ENCODE peak calls at places on chromosome 11, in seven cellular contexts. M is CD8-positive, alpha-beta T cell; T is tibial artery; O is SJSA1; D is body of pancreas; F is fibroblast of lung; J is dorsolateral prefrontal cortex. S is an unnamed sample.

GRCh38 chr11:20207781-20208621 is 47.7 kb upstream of the DBX1 start:
- DNase-seq in M (no peak), F (peak), O (no peak), T (no peak), D (no peak), J (no peak), S (no peak)

GRCh38 chr11:34825670-34826383 is 90.4 kb downstream of the APIP start:
- DNase-seq in J (peak), D (peak), T (no peak), O (no peak), F (no peak), M (no peak), S (no peak)

GRCh38 chr11:75132080-75132479 is 18.8 kb upstream of the SLCO2B1 start:
- DNase-seq in T (no peak), J (no peak), O (no peak), F (no peak), M (no peak), D (no peak), S (no peak)

GRCh38 chr11:17554487-17554886 is 7.4 kb downstream of the OTOG start:
- DNase-seq in F (no peak), J (no peak), O (no peak), T (peak), D (no peak), M (no peak), S (no peak)

GRCh38 chr11:84865257-84865656 is 761.9 kb downstream of the DLG2 start:
- DNase-seq in D (no peak), F (no peak), J (no peak), O (peak), T (no peak), M (no peak), S (no peak)

GRCh38 chr11:35791088-35791958 is 128.7 kb downstream of the TRIM44 start:
- DNase-seq in D (no peak), J (no peak), T (no peak), M (no peak), F (peak), O (no peak), S (no peak)

GRCh38 chr11:10459029-10459970 is 4.2 kb downstream of the AMPD3 start:
- DNase-seq in T (no peak), J (no peak), O (no peak), D (peak), F (no peak), M (peak), S (no peak)

GRCh38 chr11:69274531-69275016 is 19.4 kb upstream of the MYEOV start:
- DNase-seq in D (peak), T (no peak), M (no peak), O (no peak), F (no peak), J (no peak), S (no peak)

GRCh38 chr11:63839508-63840355 is 822 bp downstream of the MARK2 start:
- DNase-seq in T (no peak), O (peak), M (no peak), D (peak), F (no peak), J (no peak), S (no peak)

GRCh38 chr11:119660166-119660720 is 68.8 kb downstream of the NECTIN1 start:
- DNase-seq in O (no peak), J (no peak), T (no peak), D (no peak), F (no peak), M (no peak), S (no peak)

GRCh38 chr11:70399681-70400112 is 1.4 kb downstream of the CTTN start:
- DNase-seq in J (no peak), T (peak), D (peak), O (peak), M (no peak), F (peak), S (peak)

GRCh38 chr11:81470446-81470845 is 1263.2 kb downstream of the FAM181B start:
- DNase-seq in J (no peak), T (no peak), O (no peak), F (no peak), D (no peak), M (no peak), S (no peak)

GRCh38 chr11:22459053-22459452 is 120.9 kb downstream of the SLC17A6 start:
- DNase-seq in D (no peak), O (no peak), F (peak), M (no peak), J (no peak), T (no peak), S (peak)

GRCh38 chr11:113577356-113578163 is 102.4 kb upstream of the DRD2 start:
- DNase-seq in T (no peak), M (no peak), D (no peak), O (no peak), F (no peak), J (no peak), S (no peak)

GRCh38 chr11:13962562-13963168 is at the start of gene SPON1:
- DNase-seq in F (peak), O (peak), J (no peak), D (peak), M (peak), T (no peak), S (no peak)

GRCh38 chr11:29333993-29334780 is 682.6 kb downstream of the KCNA4 start:
- DNase-seq in O (peak), M (no peak), D (no peak), J (no peak), F (peak), T (no peak), S (peak)

GRCh38 chr11:64372802-64373597 is 14.0 kb downstream of the RPS6KA4 start:
- DNase-seq in F (no peak), T (peak), M (no peak), J (peak), O (peak), D (peak), S (no peak)

GRCh38 chr11:112583246-112583893 is 322.7 kb upstream of the PLET1 start:
- DNase-seq in T (no peak), O (no peak), D (no peak), J (no peak), F (no peak), M (no peak), S (no peak)

GRCh38 chr11:12725047-12725862 is 51.0 kb downstream of the TEAD1 start:
- DNase-seq in D (no peak), O (no peak), F (no peak), M (no peak), T (no peak), J (no peak), S (peak)
- H3K27ac ChIP-seq in D (peak), O (peak), F (peak), M (no peak), T (no peak), J (no peak), S (peak)

GRCh38 chr11:116217006-116217405 is 555.8 kb downstream of the BUD13 start:
- DNase-seq in M (no peak), D (peak), O (no peak), J (peak), T (no peak), F (peak), S (peak)

GRCh38 chr11:116217441-116217840 is 555.3 kb downstream of the BUD13 start:
- DNase-seq in O (no peak), F (no peak), J (no peak), M (no peak), T (no peak), D (no peak), S (no peak)

GRCh38 chr11:116221351-116221750 is 551.4 kb downstream of the BUD13 start:
- DNase-seq in O (no peak), M (no peak), D (no peak), J (no peak), T (no peak), F (no peak), S (no peak)

GRCh38 chr11:116215471-116216113 is 557.2 kb downstream of the BUD13 start:
- DNase-seq in F (no peak), D (no peak), O (no peak), M (no peak), J (no peak), T (no peak), S (no peak)

DNA sequence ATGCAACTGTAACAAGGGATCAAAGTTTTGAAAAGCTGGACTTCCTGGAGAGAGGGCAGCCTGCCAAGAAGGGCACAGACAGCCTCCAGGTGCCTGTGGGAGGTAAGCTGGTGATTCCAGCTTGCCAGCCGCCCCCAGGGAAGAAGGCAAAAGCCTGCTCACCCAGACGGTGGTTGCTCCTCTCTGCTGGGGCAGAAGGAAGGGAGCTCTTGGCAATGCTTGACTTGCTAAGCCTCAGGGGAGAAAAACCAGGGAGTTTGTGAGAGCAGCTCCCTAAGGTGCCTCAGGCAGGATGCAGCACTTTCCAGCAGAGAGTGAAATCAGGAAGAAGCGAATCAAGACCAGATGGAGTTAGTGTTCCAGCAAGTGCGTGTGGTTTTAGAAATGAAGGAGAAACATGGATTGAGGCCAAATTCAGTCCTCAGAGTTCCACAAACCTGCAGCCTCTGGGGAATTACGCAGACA is 553.6 kb downstream of the BUD13 start:
- DNase-seq in D (no peak), M (no peak), T (no peak), F (no peak), J (no peak), O (no peak), S (no peak)
- H3K27ac ChIP-seq in D (no peak), M (no peak), T (no peak), F (no peak), J (peak), O (no peak), S (no peak)

DNA sequence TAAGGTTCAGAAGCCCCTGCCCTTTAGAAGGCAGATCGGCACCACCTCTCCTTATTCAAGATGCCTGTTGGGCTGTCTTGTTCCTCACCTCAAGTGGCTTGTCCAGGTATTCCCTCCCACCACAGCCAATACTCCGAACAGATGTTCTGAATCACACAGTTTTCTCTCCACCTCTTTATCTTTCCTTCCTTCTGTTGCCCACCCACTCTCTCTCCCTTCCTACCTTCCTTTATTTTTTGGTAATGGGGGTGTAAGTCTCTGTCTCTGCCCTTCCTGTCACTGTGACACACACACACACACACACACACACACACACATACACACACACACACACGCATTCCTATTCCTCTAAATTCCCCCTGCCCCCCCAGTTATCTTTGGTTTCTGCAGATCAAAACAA is 8.4 kb downstream of the BEST1 start:
- DNase-seq in M (no peak), T (no peak), F (no peak), O (no peak), J (no peak), D (no peak), S (no peak)
- H3K27ac ChIP-seq in M (no peak), T (no peak), F (no peak), O (no peak), J (no peak), D (no peak), S (no peak)

DNA sequence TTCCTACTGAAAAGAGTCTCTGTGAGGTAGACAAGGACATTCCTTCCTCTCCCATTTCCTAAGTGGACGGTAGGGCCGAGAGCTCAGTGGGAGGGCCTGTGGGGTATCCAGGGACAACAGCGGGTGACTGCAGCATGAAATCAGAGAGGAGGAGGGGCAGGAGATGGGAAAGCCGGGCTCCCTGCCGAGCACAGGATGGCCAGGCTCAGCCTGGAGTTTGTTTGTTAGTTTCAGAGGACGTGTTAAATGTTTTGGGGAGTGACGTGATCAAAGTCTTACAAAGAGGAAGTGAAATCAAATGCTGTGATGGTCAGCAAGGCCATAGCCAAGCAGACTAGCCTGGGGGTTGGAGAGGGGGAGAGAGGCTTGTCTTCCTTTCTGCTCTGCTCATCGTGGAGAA is 152.7 kb downstream of the ADAMTS15 start:
- DNase-seq in O (peak), F (peak), D (peak), M (no peak), J (no peak), T (peak), S (peak)
- H3K27ac ChIP-seq in O (peak), F (peak), D (no peak), M (no peak), J (no peak), T (peak), S (peak)

GRCh38 chr11:37506516-37506915 is 908.5 kb upstream of the RAG2 start:
- DNase-seq in O (no peak), M (no peak), J (no peak), F (no peak), D (no peak), T (no peak), S (no peak)

GRCh38 chr11:37512156-37512780 is 914.2 kb upstream of the RAG2 start:
- DNase-seq in O (no peak), D (no peak), F (peak), M (no peak), J (no peak), T (no peak), S (no peak)

GRCh38 chr11:37509471-37509870 is 911.4 kb upstream of the RAG2 start:
- DNase-seq in M (no peak), O (no peak), F (no peak), T (no peak), J (no peak), D (no peak), S (no peak)

DNA sequence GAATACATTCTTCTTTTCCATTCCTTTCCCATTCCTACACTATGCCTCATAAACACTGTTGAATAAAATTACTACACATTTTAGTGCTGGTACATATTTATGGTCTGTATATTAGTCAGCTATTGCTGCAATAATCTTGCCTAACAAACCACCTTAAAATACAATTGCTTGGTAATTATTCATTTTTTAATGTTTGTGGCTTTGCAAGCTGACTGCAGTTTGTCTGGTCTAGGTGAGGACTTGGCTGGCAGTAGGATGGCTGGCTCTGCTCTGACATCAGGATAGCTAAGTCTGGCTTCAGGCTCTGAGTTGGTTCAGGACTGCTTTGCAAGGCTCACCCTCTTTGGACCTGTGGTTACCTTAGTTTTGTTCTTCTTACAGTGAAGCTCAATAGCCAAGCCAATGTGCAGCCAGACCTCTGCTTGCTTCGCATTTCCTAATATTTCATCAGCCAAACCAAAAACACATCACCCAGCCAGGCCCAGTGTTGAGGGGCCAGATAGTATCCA is 913.4 kb upstream of the RAG2 start:
- DNase-seq in F (peak), M (no peak), O (no peak), D (no peak), T (no peak), J (no peak), S (no peak)
- H3K27ac ChIP-seq in F (no peak), M (no peak), O (no peak), D (no peak), T (no peak), J (no peak), S (peak)

DNA sequence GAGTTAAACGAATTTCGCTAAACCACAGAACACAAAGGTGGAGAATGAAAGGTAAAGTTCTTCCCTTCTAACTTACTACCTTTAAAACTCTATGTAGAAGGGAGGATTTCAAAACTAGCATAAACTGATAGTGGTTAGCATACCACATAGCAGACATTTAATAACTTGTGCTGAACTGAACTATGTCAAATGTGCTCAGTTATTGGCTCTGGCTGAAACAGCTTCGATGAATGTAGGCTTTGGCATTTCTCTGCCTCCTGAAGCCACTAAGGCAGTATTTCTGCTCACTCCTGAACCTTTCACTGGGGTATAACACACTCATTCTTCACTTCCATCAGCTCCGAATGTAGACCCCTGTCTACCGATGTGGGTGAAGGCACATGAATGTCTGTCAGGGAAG is 1188.1 kb downstream of the LRRC4C start:
- DNase-seq in D (no peak), O (no peak), M (no peak), T (no peak), F (no peak), J (no peak), S (no peak)
- H3K27ac ChIP-seq in D (no peak), O (no peak), M (no peak), T (no peak), F (no peak), J (peak), S (no peak)

DNA sequence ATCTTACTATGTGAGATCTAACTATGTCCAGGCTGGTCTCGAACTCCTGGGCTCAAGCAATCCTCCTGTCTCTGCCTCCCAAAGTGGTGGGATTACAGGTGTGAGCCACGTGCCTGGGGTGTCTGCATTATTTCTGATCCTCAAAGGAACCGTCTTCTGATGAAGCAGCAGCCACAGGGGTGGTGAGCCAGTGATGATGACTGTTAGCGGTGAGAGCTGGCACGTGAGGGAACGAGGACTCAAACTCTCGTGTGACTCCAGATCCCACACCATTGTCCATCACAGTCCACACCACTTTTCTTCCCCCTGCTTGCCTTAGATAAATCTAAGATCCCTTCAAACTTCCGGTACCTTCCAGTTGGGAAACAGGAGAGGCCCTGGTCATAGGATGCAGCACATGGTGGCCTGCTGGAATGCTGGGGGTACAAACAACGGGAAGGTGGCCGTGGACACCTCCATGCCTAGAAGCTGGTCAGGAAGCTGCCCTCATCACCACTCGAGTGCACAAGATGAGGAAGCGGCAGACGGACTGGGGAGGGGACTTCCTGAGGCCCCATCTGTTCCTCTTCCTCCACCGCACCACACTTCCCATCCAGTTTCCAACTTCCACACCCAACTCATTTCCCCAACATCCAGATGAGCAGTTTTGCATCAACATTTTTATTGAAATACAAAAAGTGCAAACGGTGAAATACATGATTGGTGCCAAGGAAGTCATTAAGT is 23.8 kb downstream of the ARHGAP1 start:
- DNase-seq in M (no peak), O (no peak), F (no peak), T (no peak), D (no peak), J (no peak), S (no peak)
- H3K27ac ChIP-seq in M (no peak), O (no peak), F (no peak), T (peak), D (peak), J (peak), S (no peak)